ENCODE peak calls at places on chromosomes 5 and 9, in six cellular contexts. P is ovary, F is lower lobe of right lung, J is stomach, O is HL-60, N is endothelial cell. T is an unnamed sample.

GRCh38 chr5:98769256-98770157 is 4.0 kb upstream of the RGMB start:
- DNase-seq in P (peak), F (peak), J (peak), O (no peak), N (peak), T (peak)

GRCh38 chr5:168786142-168786541 is 207.0 kb upstream of the PANK3 start:
- DNase-seq in P (no peak), F (no peak), J (no peak), O (no peak), N (no peak), T (no peak)

GRCh38 chr5:78887384-78888118 is 97.6 kb downstream of the ARSB start:
- DNase-seq in P (no peak), F (no peak), J (no peak), O (no peak), N (no peak), T (no peak)

GRCh38 chr5:55758231-55758630 is 20.4 kb downstream of the DDX4 start:
- DNase-seq in P (no peak), F (no peak), J (no peak), O (no peak), N (no peak), T (no peak)

GRCh38 chr9:33109850-33110595 is 33.5 kb upstream of the SMU1 start:
- DNase-seq in P (no peak), F (no peak), J (no peak), O (no peak), N (no peak), T (no peak)

GRCh38 chr9:79604149-79604548 is 32.4 kb downstream of the TLE4 start:
- DNase-seq in P (no peak), F (no peak), J (no peak), O (no peak), N (no peak), T (no peak)

GRCh38 chr9:125971050-125971449 is 223.9 kb downstream of the PBX3 start:
- DNase-seq in P (no peak), F (no peak), J (no peak), O (no peak), N (no peak), T (peak)

GRCh38 chr5:151048526-151048925 is 28.1 kb downstream of the GPX3 start:
- DNase-seq in P (no peak), F (no peak), J (no peak), O (no peak), N (no peak), T (no peak)

GRCh38 chr5:55570026-55570425 is 35.3 kb upstream of the PLPP1 start:
- DNase-seq in P (no peak), F (no peak), J (no peak), O (no peak), N (no peak), T (no peak)

GRCh38 chr9:85248514-85249312 is 493.0 kb downstream of the AGTPBP1 start:
- DNase-seq in P (no peak), F (no peak), J (no peak), O (no peak), N (no peak), T (no peak)

GRCh38 chr9:80561526-80561925 is 989.8 kb downstream of the TLE4 start:
- DNase-seq in P (no peak), F (no peak), J (no peak), O (no peak), N (no peak), T (no peak)

GRCh38 chr9:74041588-74041987 is 455.5 kb upstream of the RORB start:
- DNase-seq in P (no peak), F (no peak), J (no peak), O (no peak), N (no peak), T (no peak)

GRCh38 chr5:171543486-171543885 is 124.0 kb downstream of the FGF18 start:
- DNase-seq in P (no peak), F (no peak), J (peak), O (no peak), N (no peak), T (no peak)

GRCh38 chr5:127887282-127887681 is 184.1 kb downstream of the CCDC192 start:
- DNase-seq in P (no peak), F (no peak), J (no peak), O (no peak), N (no peak), T (no peak)

GRCh38 chr5:80884851-80885697 is 75.1 kb upstream of the RASGRF2 start:
- DNase-seq in P (no peak), F (no peak), J (no peak), O (no peak), N (no peak), T (no peak)

GRCh38 chr5:125786021-125786420 is 637.2 kb upstream of the GRAMD2B start:
- DNase-seq in P (no peak), F (no peak), J (no peak), O (no peak), N (no peak), T (no peak)

GRCh38 chr9:112069318-112070169 is 105.6 kb downstream of the SUSD1 start:
- DNase-seq in P (no peak), F (peak), J (no peak), O (peak), N (no peak), T (no peak)

GRCh38 chr5:143376911-143377838 is 26.3 kb downstream of the NR3C1 start:
- DNase-seq in P (no peak), F (no peak), J (no peak), O (no peak), N (no peak), T (no peak)

GRCh38 chr5:88480766-88481499 is 212.3 kb upstream of the TMEM161B start:
- DNase-seq in P (no peak), F (no peak), J (no peak), O (no peak), N (no peak), T (no peak)

GRCh38 chr5:111583761-111584203 is 71.4 kb upstream of the STARD4 start:
- DNase-seq in P (no peak), F (no peak), J (no peak), O (no peak), N (no peak), T (no peak)

GRCh38 chr9:129258823-129259301 is 80.8 kb upstream of the IER5L start:
- DNase-seq in P (peak), F (peak), J (no peak), O (no peak), N (no peak), T (no peak)

GRCh38 chr9:124392855-124393460 is 22.3 kb downstream of the PSMB7 start:
- DNase-seq in P (no peak), F (no peak), J (no peak), O (peak), N (no peak), T (no peak)

GRCh38 chr9:124392254-124392653 is 23.0 kb downstream of the PSMB7 start:
- DNase-seq in P (no peak), F (peak), J (no peak), O (peak), N (no peak), T (no peak)

GRCh38 chr9:124394167-124394566 is 21.1 kb downstream of the PSMB7 start:
- DNase-seq in P (no peak), F (no peak), J (no peak), O (peak), N (no peak), T (no peak)

GRCh38 chr9:124395826-124396225 is 19.4 kb downstream of the PSMB7 start:
- DNase-seq in P (no peak), F (no peak), J (no peak), O (no peak), N (no peak), T (no peak)

GRCh38 chr9:124394596-124394995 is 20.6 kb downstream of the PSMB7 start:
- DNase-seq in P (no peak), F (no peak), J (no peak), O (no peak), N (no peak), T (no peak)
- TF ChIP-seq CTCF in P (no peak), F (no peak), J (no peak), O (no peak), N (no peak), T (peak)

GRCh38 chr9:136779808-136780207 is 11.3 kb upstream of the TMEM141 start:
- DNase-seq in P (no peak), F (no peak), J (no peak), O (no peak), N (no peak), T (no peak)
- TF ChIP-seq CTCF in P (no peak), F (no peak), J (no peak), O (no peak), N (no peak), T (no peak)

GRCh38 chr5:139402561-139403158 is 1.2 kb downstream of the SPATA24 start:
- DNase-seq in P (no peak), F (no peak), J (no peak), O (peak), N (peak), T (no peak)
- TF ChIP-seq CTCF in P (no peak), F (peak), J (no peak), O (no peak), N (peak), T (peak)

GRCh38 chr5:32057157-32058096 is 116.7 kb downstream of the GOLPH3 start:
- DNase-seq in P (no peak), F (no peak), J (no peak), O (no peak), N (no peak), T (no peak)
- TF ChIP-seq CTCF in P (no peak), F (peak), J (no peak), O (no peak), N (peak), T (peak)

DNA sequence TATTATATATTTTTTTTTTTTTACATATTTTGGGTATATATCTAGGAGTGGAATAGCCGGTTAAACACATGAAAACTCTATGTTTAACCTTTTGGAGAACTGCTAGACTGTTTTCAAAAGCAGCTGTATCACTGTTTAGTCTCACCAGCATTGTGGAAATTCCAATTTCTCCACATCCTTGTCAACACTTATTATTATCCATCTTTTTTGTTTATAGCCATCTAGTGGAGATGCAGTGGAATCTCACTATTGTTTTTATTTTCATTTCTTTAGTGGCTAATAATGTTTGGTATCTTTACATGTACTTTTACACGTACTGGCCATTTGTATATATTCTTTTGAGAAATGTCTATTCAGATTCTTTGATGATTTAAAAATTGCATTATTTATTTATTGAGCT is 22.7 kb upstream of the CCDC180 start:
- DNase-seq in P (no peak), F (no peak), J (no peak), O (no peak), N (no peak), T (no peak)
- TF ChIP-seq CTCF in P (no peak), F (no peak), J (no peak), O (no peak), N (no peak), T (no peak)

GRCh38 chr5:163569284-163569683 is 63.9 kb downstream of the MAT2B start:
- DNase-seq in P (no peak), F (no peak), J (no peak), O (no peak), N (no peak), T (no peak)
- TF ChIP-seq CTCF in P (no peak), F (no peak), J (no peak), O (no peak), N (no peak), T (no peak)

DNA sequence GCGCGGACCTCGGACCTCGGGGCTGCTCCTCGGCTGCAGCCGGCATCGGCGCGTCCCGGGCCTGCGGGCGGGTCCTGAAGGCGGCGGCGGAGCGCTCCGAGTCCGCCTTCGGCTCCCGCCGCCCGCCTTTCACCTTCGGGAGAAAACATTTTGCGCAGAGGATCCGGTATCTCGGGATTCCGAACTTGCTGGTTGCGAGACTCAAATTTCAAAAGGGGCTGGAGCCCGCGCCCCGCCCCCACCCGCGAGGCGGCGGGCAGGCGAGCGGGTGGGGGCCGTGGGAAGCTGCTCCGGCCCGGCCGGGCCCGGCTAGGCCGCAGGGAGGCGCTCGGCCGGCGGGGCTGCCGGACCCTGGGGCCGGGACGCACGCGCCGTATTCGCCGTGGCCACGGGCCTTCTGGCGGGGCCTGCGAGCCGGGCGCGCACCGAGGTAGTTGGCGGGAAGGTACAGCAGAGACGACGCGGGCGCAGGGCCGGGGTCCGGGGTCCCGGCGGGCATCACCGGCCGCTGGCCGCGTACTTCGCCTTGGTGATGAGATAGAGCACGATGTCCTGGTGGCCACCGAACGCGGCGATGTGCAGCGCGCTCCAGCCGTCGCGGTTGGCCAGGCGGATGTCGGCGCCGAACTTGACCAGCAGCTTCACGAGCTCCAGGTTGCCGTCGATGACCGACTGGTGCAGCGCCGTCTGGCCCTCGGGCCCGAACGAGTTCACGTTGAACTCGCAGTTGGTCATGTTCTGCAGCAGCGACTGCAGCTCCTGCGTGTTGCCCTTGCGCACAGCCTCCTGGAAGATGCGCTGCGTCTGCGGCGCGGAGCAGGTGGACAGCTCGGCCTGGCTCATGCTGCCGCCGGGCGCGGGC is 754 bp downstream of the NRARP start:
- DNase-seq in P (peak), F (peak), J (peak), O (peak), N (peak), T (no peak)
- TF ChIP-seq CTCF in P (no peak), F (peak), J (no peak), O (no peak), N (no peak), T (peak)

GRCh38 chr9:133862585-133863041 is 124.5 kb upstream of the SARDH start:
- DNase-seq in P (no peak), F (peak), J (peak), O (peak), N (no peak), T (no peak)
- TF ChIP-seq CTCF in P (no peak), F (no peak), J (no peak), O (no peak), N (no peak), T (no peak)

GRCh38 chr9:96417051-96417586 is 1.1 kb downstream of the ZNF367 start:
- DNase-seq in P (peak), F (peak), J (peak), O (peak), N (peak), T (peak)
- TF ChIP-seq CTCF in P (no peak), F (peak), J (no peak), O (no peak), N (no peak), T (peak)

GRCh38 chr9:2367970-2368369 is 253.6 kb upstream of the VLDLR start:
- DNase-seq in P (no peak), F (no peak), J (no peak), O (no peak), N (no peak), T (no peak)
- TF ChIP-seq CTCF in P (no peak), F (no peak), J (no peak), O (no peak), N (no peak), T (no peak)